ENCODE peak calls at places on chromosome 11, in nine cellular contexts. V, W, P, K, M, X, H, J and F are unnamed samples.

GRCh38 chr11:40170076-40170475 is 1289.4 kb downstream of the LRRC4C start:
- DNase-seq in V (no peak), W (no peak), P (no peak), K (no peak), M (no peak), X (no peak), H (no peak), J (no peak), F (peak; percentile 12)

GRCh38 chr11:132395434-132395833 is 1025.0 kb downstream of the NTM start:
- DNase-seq in V (no peak), W (no peak), P (no peak), K (no peak), M (no peak), X (no peak), H (no peak), J (no peak), F (no peak)

GRCh38 chr11:131827440-131827839 is 457.0 kb downstream of the NTM start:
- DNase-seq in V (no peak), W (no peak), P (no peak), K (no peak), M (no peak), X (no peak), H (no peak), J (no peak), F (no peak)

GRCh38 chr11:2558402-2558801 is 113.6 kb downstream of the KCNQ1 start:
- DNase-seq in V (no peak), W (no peak), P (no peak), K (no peak), M (peak; percentile 11), X (no peak), H (no peak), J (no peak), F (no peak)

GRCh38 chr11:31874631-31875191 is 63.6 kb upstream of the PAX6 start:
- DNase-seq in V (no peak), W (peak; percentile 34), P (no peak), K (no peak), M (no peak), X (peak; percentile 38), H (peak; percentile 6), J (no peak), F (peak; percentile 6)

GRCh38 chr11:26753738-26754504 is 32.1 kb upstream of the SLC5A12 start:
- DNase-seq in V (peak; percentile 86), W (peak; percentile 67), P (peak; percentile 45), K (peak; percentile 57), M (no peak), X (no peak), H (peak; percentile 83), J (peak; percentile 89), F (peak; percentile 71)

GRCh38 chr11:47162426-47162825 is 14.3 kb downstream of the ARFGAP2 start:
- DNase-seq in V (no peak), W (no peak), P (no peak), K (no peak), M (no peak), X (no peak), H (no peak), J (no peak), F (no peak)

GRCh38 chr11:61950035-61950547 is at the start of gene BEST1:
- DNase-seq in V (no peak), W (no peak), P (no peak), K (no peak), M (no peak), X (no peak), H (no peak), J (no peak), F (no peak)

GRCh38 chr11:69935941-69936505 is 116.8 kb upstream of the FGF3 start:
- DNase-seq in V (no peak), W (no peak), P (no peak), K (no peak), M (no peak), X (no peak), H (no peak), J (no peak), F (no peak)

GRCh38 chr11:13227676-13228255 is 49.8 kb upstream of the BMAL1 start:
- DNase-seq in V (no peak), W (no peak), P (no peak), K (no peak), M (no peak), X (no peak), H (no peak), J (no peak), F (peak; percentile 59)

GRCh38 chr11:13224324-13224723 is 53.3 kb upstream of the BMAL1 start:
- DNase-seq in V (no peak), W (no peak), P (no peak), K (no peak), M (no peak), X (no peak), H (no peak), J (no peak), F (peak; percentile 77)

GRCh38 chr11:13222285-13222684 is 55.3 kb upstream of the BMAL1 start:
- DNase-seq in V (no peak), W (no peak), P (no peak), K (no peak), M (no peak), X (no peak), H (peak; percentile 54), J (peak; percentile 47), F (peak; percentile 78)

GRCh38 chr11:13223112-13223511 is 54.5 kb upstream of the BMAL1 start:
- DNase-seq in V (no peak), W (no peak), P (no peak), K (no peak), M (no peak), X (no peak), H (no peak), J (no peak), F (peak; percentile 25)

GRCh38 chr11:13225058-13226001 is 52.3 kb upstream of the BMAL1 start:
- DNase-seq in V (no peak), W (no peak), P (no peak), K (no peak), M (no peak), X (no peak), H (no peak), J (no peak), F (no peak)
- H3K4me3 ChIP-seq in V (no peak overlapping the region), W (no peak overlapping the region), P (no peak overlapping the region), K (no peak overlapping the region), M (no peak overlapping the region), X (no peak overlapping the region), H (no peak overlapping the region), J (no peak overlapping the region), F (no peak overlapping the region)

GRCh38 chr11:64854534-64855502 is 10.4 kb upstream of the CDC42BPG start:
- DNase-seq in V (peak; percentile 93), W (peak; percentile 92), P (peak; percentile 86), K (no peak), M (peak; percentile 80), X (peak; percentile 75), H (peak; percentile 97), J (peak; percentile 95), F (peak; percentile 97)

GRCh38 chr11:64852804-64853520 is 8.5 kb upstream of the CDC42BPG start:
- DNase-seq in V (no peak), W (no peak), P (no peak), K (peak; percentile 66), M (no peak), X (no peak), H (no peak), J (no peak), F (no peak)

GRCh38 chr11:64851831-64852337 is 7.4 kb upstream of the CDC42BPG start:
- DNase-seq in V (no peak), W (no peak), P (no peak), K (peak; percentile 76), M (no peak), X (no peak), H (no peak), J (no peak), F (no peak)

GRCh38 chr11:64854157-64854533 is 9.7 kb upstream of the CDC42BPG start:
- DNase-seq in V (no peak), W (no peak), P (no peak), K (no peak), M (no peak), X (no peak), H (no peak), J (no peak), F (no peak)

DNA sequence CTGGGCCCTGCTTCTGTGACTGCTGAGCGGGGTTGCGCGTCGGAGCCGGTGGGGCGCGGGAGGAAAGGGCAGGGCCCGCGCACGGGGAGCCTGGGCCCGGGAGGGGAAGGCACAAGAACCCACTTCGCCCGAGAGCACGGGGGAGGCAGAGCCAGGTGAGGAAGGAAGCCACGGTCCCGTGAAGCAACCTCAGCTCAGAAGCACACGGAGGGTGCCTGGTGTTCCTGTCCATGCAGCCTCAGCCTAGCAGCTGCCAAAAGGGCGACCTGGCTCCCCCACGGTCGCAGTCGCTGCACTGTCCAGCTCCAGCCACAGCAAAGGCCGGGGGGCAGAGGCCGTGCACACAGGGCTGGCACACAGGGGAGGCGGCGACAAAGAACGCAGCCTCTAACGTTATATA is 9.3 kb upstream of the CDC42BPG start:
- DNase-seq in V (no peak), W (no peak), P (no peak), K (peak; percentile 33), M (no peak), X (no peak), H (no peak), J (no peak), F (no peak)
- H3K4me3 ChIP-seq in V (no peak overlapping the region), W (no peak overlapping the region), P (no peak overlapping the region), K (no peak overlapping the region), M (peak overlapping the region; percentile 15), X (no peak overlapping the region), H (no peak overlapping the region), J (no peak overlapping the region), F (no peak overlapping the region)

GRCh38 chr11:119338318-119338890 is 2.3 kb downstream of the C1QTNF5 start:
- DNase-seq in V (no peak), W (peak; percentile 92), P (peak; percentile 69), K (peak; percentile 71), M (no peak), X (no peak), H (peak; percentile 81), J (peak; percentile 76), F (peak; percentile 64)
- H3K4me3 ChIP-seq in V (no peak overlapping the region), W (no peak overlapping the region), P (no peak overlapping the region), K (no peak overlapping the region), M (peak overlapping the region; percentile 80), X (peak overlapping the region; percentile 72), H (peak overlapping the region; percentile 45), J (peak overlapping the region; percentile 64), F (no peak overlapping the region)

DNA sequence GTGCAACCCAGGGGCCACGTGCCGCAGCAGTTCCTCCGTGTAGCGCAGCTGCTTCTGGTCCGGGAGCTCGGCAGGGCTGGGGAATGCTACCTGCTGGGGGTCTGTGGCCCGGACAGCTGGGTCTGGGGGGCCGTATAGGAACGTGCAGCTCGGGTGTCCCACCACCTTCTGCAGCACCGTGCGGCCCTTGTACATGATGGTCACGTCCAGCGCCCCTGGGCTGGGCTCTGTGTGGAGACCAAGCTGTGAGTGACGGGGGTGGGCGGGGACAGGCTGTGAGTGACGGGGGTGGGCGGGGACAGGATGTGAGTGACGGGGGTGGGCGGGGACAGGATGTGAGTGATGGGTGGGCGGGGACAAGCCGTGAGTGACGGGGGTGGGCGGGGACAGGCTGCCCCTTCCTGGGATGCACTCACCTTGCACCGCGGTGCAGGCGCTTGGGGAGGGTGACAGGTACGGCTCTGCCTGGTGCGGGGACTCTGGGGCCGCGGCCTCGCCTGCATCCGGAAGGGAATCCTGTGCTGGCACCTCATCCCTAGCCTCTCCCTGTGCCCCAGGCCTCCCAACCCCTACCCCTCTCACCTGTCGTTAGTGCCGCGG is 2.3 kb downstream of the IRF7 start:
- DNase-seq in V (peak; percentile 38), W (peak; percentile 85), P (peak; percentile 82), K (peak; percentile 69), M (peak; percentile 57), X (no peak), H (no peak), J (peak; percentile 34), F (peak; percentile 86)
- H3K4me3 ChIP-seq in V (no peak overlapping the region), W (no peak overlapping the region), P (no peak overlapping the region), K (peak overlapping the region; percentile 69), M (no peak overlapping the region), X (no peak overlapping the region), H (no peak overlapping the region), J (no peak overlapping the region), F (no peak overlapping the region)